ENCODE peak calls at places on chromosomes 1 and 21, in five cellular contexts. R, O, M, Y and H are unnamed samples.

GRCh38 chr1:52925571-52926005 is 1.5 kb upstream of the SCP2 start:
- DNase-seq in R (no peak), O (peak; percentile 33), M (no peak), Y (no peak), H (no peak)

GRCh38 chr1:110879758-110880606 is 7.0 kb downstream of the CD53 start:
- DNase-seq in R (no peak), O (no peak), M (no peak), Y (peak; percentile 41), H (peak; percentile 50)

GRCh38 chr1:85330206-85330605 is 53.8 kb upstream of the BCL10 start:
- DNase-seq in R (peak; percentile 85), O (peak; percentile 69), M (no peak), Y (peak; percentile 74), H (peak; percentile 51)

GRCh38 chr1:10960954-10961833 is 51.3 kb upstream of the TARDBP start:
- DNase-seq in R (peak; percentile 58), O (peak; percentile 59), M (peak; percentile 76), Y (peak; percentile 85), H (peak; percentile 45)

GRCh38 chr1:214452152-214452806 is 99.1 kb downstream of the PTPN14 start:
- DNase-seq in R (no peak), O (no peak), M (no peak), Y (no peak), H (no peak)

GRCh38 chr1:217713223-217713622 is 82.1 kb downstream of the SPATA17 start:
- DNase-seq in R (no peak), O (peak; percentile 80), M (no peak), Y (peak; percentile 64), H (peak; percentile 8)

GRCh38 chr1:51236548-51237312 is 657 bp downstream of the RNF11 start:
- DNase-seq in R (peak; percentile 69), O (peak; percentile 52), M (peak; percentile 15), Y (peak; percentile 26), H (peak; percentile 44)

GRCh38 chr1:160868141-160868540 is 5.5 kb upstream of the CD244 start:
- DNase-seq in R (no peak), O (no peak), M (no peak), Y (peak; percentile 46), H (peak; percentile 6)

GRCh38 chr1:184242507-184242943 is 144.3 kb upstream of the C1orf21 start:
- DNase-seq in R (peak; percentile 69), O (peak; percentile 87), M (peak; percentile 44), Y (peak; percentile 62), H (no peak)

GRCh38 chr1:16061255-16061654 is 12.2 kb downstream of the FAM131C start:
- DNase-seq in R (no peak), O (no peak), M (no peak), Y (no peak), H (no peak)

GRCh38 chr1:244988521-244988920 is 124.2 kb upstream of the HNRNPU start:
- DNase-seq in R (peak; percentile 49), O (no peak), M (no peak), Y (peak; percentile 15), H (no peak)

GRCh38 chr1:29825274-29825940 is 589.1 kb downstream of the PTPRU start:
- DNase-seq in R (no peak), O (no peak), M (no peak), Y (no peak), H (no peak)

GRCh38 chr1:45448357-45448756 is 42.6 kb downstream of the TESK2 start:
- DNase-seq in R (no peak), O (no peak), M (no peak), Y (no peak), H (no peak)

GRCh38 chr1:214031267-214031650 is 43.5 kb downstream of the PROX1 start:
- DNase-seq in R (no peak), O (no peak), M (no peak), Y (no peak), H (no peak)

GRCh38 chr21:42737969-42738590 is 84.7 kb downstream of the PDE9A start:
- DNase-seq in R (peak; percentile 25), O (peak; percentile 45), M (no peak), Y (no peak), H (no peak)

GRCh38 chr1:243264718-243265117 is 8.9 kb downstream of the SDCCAG8 start:
- DNase-seq in R (peak; percentile 93), O (peak; percentile 67), M (no peak), Y (peak; percentile 64), H (peak; percentile 49)

GRCh38 chr1:23868848-23869450 is 859 bp upstream of the FUCA1 start:
- DNase-seq in R (no peak), O (no peak), M (no peak), Y (no peak), H (no peak)

DNA sequence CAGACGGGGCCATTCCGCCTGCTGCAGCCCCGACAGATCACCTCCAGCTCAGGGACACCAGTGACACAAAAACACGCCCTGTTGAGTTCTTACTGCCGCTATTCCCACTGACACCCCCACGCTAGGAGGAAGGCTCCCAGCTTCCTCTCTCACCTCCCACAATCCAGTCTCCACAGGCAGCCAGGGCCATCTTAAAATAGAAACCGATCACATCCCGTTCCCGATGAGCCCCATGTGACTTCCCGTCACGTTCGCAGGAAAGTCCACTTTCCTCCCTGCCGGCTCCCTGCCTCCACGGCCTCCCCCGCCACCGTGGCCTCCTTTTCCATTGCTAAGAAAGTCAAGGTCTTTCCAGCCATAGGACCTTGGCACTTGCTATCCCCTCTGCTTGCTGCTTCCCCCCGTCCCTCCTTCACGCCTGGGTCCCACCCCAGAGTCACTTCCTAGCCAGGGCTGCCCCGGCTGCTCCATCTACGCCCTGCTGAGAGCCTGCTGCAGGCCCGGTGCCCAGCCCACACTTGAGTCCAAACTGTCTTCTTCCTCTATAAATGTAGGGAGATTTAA is 24.0 kb upstream of the DDOST start:
- DNase-seq in R (peak; percentile 37), O (no peak), M (no peak), Y (no peak), H (no peak)
- H3K4me3 ChIP-seq in R (no peak overlapping the region), O (no peak overlapping the region), M (no peak overlapping the region), Y (no peak overlapping the region), H (no peak overlapping the region)

GRCh38 chr21:46634966-46635323 is 529 bp upstream of the PRMT2 start:
- DNase-seq in R (peak; percentile 89), O (peak; percentile 93), M (peak; percentile 67), Y (peak; percentile 60), H (peak; percentile 60)
- TF ChIP-seq CTCF in R (no peak), O (peak; percentile 25), M (no peak), Y (no peak), H (peak; percentile 28)

GRCh38 chr21:41684381-41685245 is 82.2 kb downstream of the RIPK4 start:
- DNase-seq in R (no peak), O (peak; percentile 33), M (no peak), Y (peak; percentile 86), H (peak; percentile 72)

GRCh38 chr21:41686664-41687063 is 80.2 kb downstream of the RIPK4 start:
- DNase-seq in R (no peak), O (no peak), M (no peak), Y (no peak), H (no peak)

GRCh38 chr21:41687633-41688032 is 79.2 kb downstream of the RIPK4 start:
- DNase-seq in R (no peak), O (no peak), M (no peak), Y (peak; percentile 70), H (no peak)

GRCh38 chr21:41683815-41684214 is 83.0 kb downstream of the RIPK4 start:
- DNase-seq in R (no peak), O (no peak), M (no peak), Y (no peak), H (no peak)

DNA sequence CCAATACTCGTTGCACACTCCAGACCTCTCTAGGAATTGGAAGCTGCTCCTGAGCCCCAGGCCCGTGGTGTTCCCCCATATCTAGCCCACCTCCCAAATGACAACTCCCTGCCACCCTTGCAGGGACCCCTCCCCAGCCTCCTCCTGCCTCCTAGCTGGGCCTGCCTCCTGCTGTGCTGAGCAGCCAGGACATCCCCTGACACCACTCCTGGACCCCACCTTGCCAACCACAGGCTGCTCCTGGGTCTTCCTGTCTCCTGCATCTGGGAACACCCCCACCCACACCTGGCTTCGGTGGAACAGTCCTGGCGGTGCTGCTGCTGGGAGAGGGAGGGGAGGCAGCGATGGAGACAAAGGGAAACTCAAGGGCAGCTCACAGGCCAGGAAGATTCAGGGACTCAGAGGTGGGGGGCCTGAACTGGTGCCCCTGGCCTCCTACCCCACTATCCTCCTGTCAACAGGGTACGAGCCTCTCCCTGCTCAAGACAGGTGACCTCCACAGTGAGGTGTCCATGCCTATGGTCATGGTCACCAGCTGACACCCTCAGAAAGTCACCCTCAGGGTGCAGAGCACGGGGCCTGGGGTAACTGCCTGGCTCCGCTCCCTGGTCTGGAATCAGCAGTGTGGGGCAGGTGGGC is 81.2 kb downstream of the RIPK4 start:
- DNase-seq in R (no peak), O (no peak), M (no peak), Y (no peak), H (no peak)
- H2AFZ ChIP-seq in R (no peak overlapping the region), O (no peak overlapping the region), M (no peak overlapping the region), Y (no peak overlapping the region), H (no peak overlapping the region)

GRCh38 chr1:119005870-119006405 is 17.8 kb upstream of the TBX15 start:
- DNase-seq in R (no peak), O (no peak), M (no peak), Y (no peak), H (no peak)

GRCh38 chr1:119007672-119008482 is 19.7 kb upstream of the TBX15 start:
- DNase-seq in R (no peak), O (no peak), M (no peak), Y (no peak), H (no peak)

GRCh38 chr1:119008483-119009299 is 20.5 kb upstream of the TBX15 start:
- DNase-seq in R (peak; percentile 81), O (peak; percentile 74), M (peak; percentile 28), Y (peak; percentile 73), H (peak; percentile 32)

GRCh38 chr1:119006406-119007279 is 18.5 kb upstream of the TBX15 start:
- DNase-seq in R (no peak), O (no peak), M (no peak), Y (no peak), H (no peak)

DNA sequence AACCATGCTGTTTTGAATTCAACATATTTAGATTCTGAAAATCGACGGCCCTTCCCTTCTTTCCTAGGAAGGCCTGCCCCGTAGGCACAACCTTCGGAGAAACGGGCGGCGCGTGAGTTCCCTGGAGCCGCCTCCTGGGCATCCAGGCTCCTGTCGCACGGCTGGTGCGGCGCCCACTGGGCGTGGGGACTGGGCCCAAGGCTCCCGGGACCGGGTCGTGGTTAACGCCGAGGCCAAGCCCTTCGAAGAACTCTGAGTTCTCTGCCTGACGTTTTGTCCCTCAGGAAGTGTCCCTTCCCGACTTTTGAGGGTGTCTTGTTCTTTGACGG is 19.2 kb upstream of the TBX15 start:
- DNase-seq in R (no peak), O (no peak), M (no peak), Y (no peak), H (no peak)
- H3K4me3 ChIP-seq in R (no peak overlapping the region), O (no peak overlapping the region), M (no peak overlapping the region), Y (no peak overlapping the region), H (no peak overlapping the region)

GRCh38 chr21:45542242-45542666 is at the start of gene SLC19A1:
- DNase-seq in R (peak; percentile 32), O (peak; percentile 51), M (peak; percentile 87), Y (peak; percentile 77), H (peak; percentile 22)
- TF ChIP-seq CTCF in R (peak; percentile 10), O (no peak), M (no peak), Y (no peak), H (peak; percentile 39)

DNA sequence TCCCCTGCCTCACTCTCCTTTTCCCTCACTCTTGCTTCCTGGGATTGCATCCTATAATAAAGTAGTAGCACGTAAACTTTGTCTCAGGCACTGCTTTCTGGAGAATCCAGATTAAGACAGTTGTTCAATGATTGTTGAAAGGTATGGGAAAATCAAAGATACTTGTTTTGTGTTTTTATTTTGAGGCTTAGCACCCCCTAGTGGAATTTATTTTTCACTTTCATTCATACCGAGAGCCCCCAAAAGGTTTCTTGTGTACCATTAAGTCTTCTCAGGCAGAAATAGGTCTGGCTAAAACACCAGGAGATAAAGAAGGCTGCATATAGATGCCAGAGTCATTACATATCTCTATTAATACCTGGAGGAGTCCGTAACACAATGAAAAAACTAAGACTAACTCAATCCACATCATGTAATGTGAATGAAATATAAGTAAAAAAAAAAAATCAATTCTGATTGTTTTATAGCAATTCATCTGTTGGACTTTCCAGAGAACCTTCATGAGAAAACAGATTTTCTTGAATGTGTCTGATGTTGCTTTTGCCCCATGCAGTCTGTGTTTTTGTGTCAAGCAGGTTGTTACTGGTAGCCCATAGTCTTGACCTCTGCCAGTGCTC is 103.5 kb downstream of the RPE65 start:
- DNase-seq in R (peak; percentile 68), O (peak; percentile 62), M (peak; percentile 27), Y (peak; percentile 58), H (peak; percentile 18)
- H2AFZ ChIP-seq in R (no peak overlapping the region), O (no peak overlapping the region), M (peak overlapping the region; percentile 27), Y (no peak overlapping the region), H (no peak overlapping the region)